ENCODE peak calls at places on chromosome 20, in ten cellular contexts. One of them, this sample, is unnamed.

GRCh38 chr20:14235355-14235754 is 102.1 kb downstream of the FLRT3 start:
- DNase-seq in PC-3: peak
- DNase-seq in aorta: no peak
- DNase-seq in GM23248: peak
- DNase-seq in heart left ventricle: no peak
- DNase-seq in spleen: no peak
- DNase-seq in CD8-positive, alpha-beta T cell: no peak
- DNase-seq in CD4-positive, alpha-beta memory T cell: no peak
- DNase-seq in upper lobe of right lung: no peak
- DNase-seq in CD8-positive, alpha-beta memory T cell: no peak
- DNase-seq in this sample: no peak

GRCh38 chr20:51387125-51387865 is 155.2 kb downstream of the NFATC2 start:
- DNase-seq in PC-3: no peak
- DNase-seq in aorta: no peak
- DNase-seq in GM23248: no peak
- DNase-seq in heart left ventricle: no peak
- DNase-seq in spleen: peak
- DNase-seq in CD8-positive, alpha-beta T cell: no peak
- DNase-seq in CD4-positive, alpha-beta memory T cell: no peak
- DNase-seq in upper lobe of right lung: no peak
- DNase-seq in CD8-positive, alpha-beta memory T cell: no peak
- DNase-seq in this sample: no peak

GRCh38 chr20:48797850-48798747 is 29.7 kb downstream of the PREX1 start:
- DNase-seq in PC-3: no peak
- DNase-seq in aorta: peak
- DNase-seq in GM23248: no peak
- DNase-seq in heart left ventricle: no peak
- DNase-seq in spleen: peak
- DNase-seq in CD8-positive, alpha-beta T cell: no peak
- DNase-seq in CD4-positive, alpha-beta memory T cell: no peak
- DNase-seq in upper lobe of right lung: peak
- DNase-seq in CD8-positive, alpha-beta memory T cell: no peak
- DNase-seq in this sample: no peak

GRCh38 chr20:63258826-63259225 is 4.6 kb upstream of the NKAIN4 start:
- DNase-seq in PC-3: no peak
- DNase-seq in aorta: no peak
- DNase-seq in GM23248: no peak
- DNase-seq in heart left ventricle: no peak
- DNase-seq in spleen: no peak
- DNase-seq in CD8-positive, alpha-beta T cell: no peak
- DNase-seq in CD4-positive, alpha-beta memory T cell: no peak
- DNase-seq in upper lobe of right lung: no peak
- DNase-seq in CD8-positive, alpha-beta memory T cell: no peak
- DNase-seq in this sample: no peak

GRCh38 chr20:44302026-44302669 is 8.9 kb downstream of the FITM2 start:
- DNase-seq in PC-3: no peak
- DNase-seq in aorta: no peak
- DNase-seq in GM23248: no peak
- DNase-seq in heart left ventricle: no peak
- DNase-seq in spleen: no peak
- DNase-seq in CD8-positive, alpha-beta T cell: no peak
- DNase-seq in CD4-positive, alpha-beta memory T cell: no peak
- DNase-seq in upper lobe of right lung: peak
- DNase-seq in CD8-positive, alpha-beta memory T cell: no peak
- DNase-seq in this sample: no peak

GRCh38 chr20:31710423-31711250 is 12.0 kb downstream of the BCL2L1 start:
- DNase-seq in PC-3: peak
- DNase-seq in aorta: peak
- DNase-seq in GM23248: no peak
- DNase-seq in heart left ventricle: peak
- DNase-seq in spleen: no peak
- DNase-seq in CD8-positive, alpha-beta T cell: no peak
- DNase-seq in CD4-positive, alpha-beta memory T cell: no peak
- DNase-seq in upper lobe of right lung: peak
- DNase-seq in CD8-positive, alpha-beta memory T cell: no peak
- DNase-seq in this sample: no peak

GRCh38 chr20:61958773-61959172 is 106.9 kb downstream of the TAF4 start:
- DNase-seq in PC-3: no peak
- DNase-seq in aorta: peak
- DNase-seq in GM23248: no peak
- DNase-seq in heart left ventricle: no peak
- DNase-seq in spleen: no peak
- DNase-seq in CD8-positive, alpha-beta T cell: no peak
- DNase-seq in CD4-positive, alpha-beta memory T cell: no peak
- DNase-seq in upper lobe of right lung: peak
- DNase-seq in CD8-positive, alpha-beta memory T cell: no peak
- DNase-seq in this sample: no peak

GRCh38 chr20:59561228-59561605 is 43.1 kb upstream of the PHACTR3 start:
- DNase-seq in PC-3: no peak
- DNase-seq in aorta: no peak
- DNase-seq in GM23248: no peak
- DNase-seq in heart left ventricle: no peak
- DNase-seq in spleen: no peak
- DNase-seq in CD8-positive, alpha-beta T cell: no peak
- DNase-seq in CD4-positive, alpha-beta memory T cell: no peak
- DNase-seq in upper lobe of right lung: no peak
- DNase-seq in CD8-positive, alpha-beta memory T cell: no peak
- DNase-seq in this sample: no peak

GRCh38 chr20:22842793-22843192 is 192.3 kb upstream of the SSTR4 start:
- DNase-seq in PC-3: no peak
- DNase-seq in aorta: no peak
- DNase-seq in GM23248: no peak
- DNase-seq in heart left ventricle: no peak
- DNase-seq in spleen: no peak
- DNase-seq in CD8-positive, alpha-beta T cell: no peak
- DNase-seq in CD4-positive, alpha-beta memory T cell: no peak
- DNase-seq in upper lobe of right lung: no peak
- DNase-seq in CD8-positive, alpha-beta memory T cell: no peak
- DNase-seq in this sample: no peak

GRCh38 chr20:7772376-7772775 is 167.9 kb downstream of the HAO1 start:
- DNase-seq in PC-3: no peak
- DNase-seq in aorta: no peak
- DNase-seq in GM23248: peak
- DNase-seq in heart left ventricle: no peak
- DNase-seq in spleen: no peak
- DNase-seq in CD8-positive, alpha-beta T cell: no peak
- DNase-seq in CD4-positive, alpha-beta memory T cell: no peak
- DNase-seq in upper lobe of right lung: no peak
- DNase-seq in CD8-positive, alpha-beta memory T cell: no peak
- DNase-seq in this sample: no peak

GRCh38 chr20:61135966-61136365 is 116.1 kb upstream of the CDH4 start:
- DNase-seq in PC-3: no peak
- DNase-seq in aorta: no peak
- DNase-seq in GM23248: no peak
- DNase-seq in heart left ventricle: no peak
- DNase-seq in spleen: no peak
- DNase-seq in CD8-positive, alpha-beta T cell: no peak
- DNase-seq in CD4-positive, alpha-beta memory T cell: no peak
- DNase-seq in upper lobe of right lung: no peak
- DNase-seq in CD8-positive, alpha-beta memory T cell: no peak
- DNase-seq in this sample: no peak

GRCh38 chr20:15763344-15763743 is 809.9 kb downstream of the KIF16B start:
- DNase-seq in PC-3: peak
- DNase-seq in aorta: no peak
- DNase-seq in GM23248: peak
- DNase-seq in heart left ventricle: no peak
- DNase-seq in spleen: no peak
- DNase-seq in CD8-positive, alpha-beta T cell: no peak
- DNase-seq in CD4-positive, alpha-beta memory T cell: no peak
- DNase-seq in upper lobe of right lung: no peak
- DNase-seq in CD8-positive, alpha-beta memory T cell: no peak
- DNase-seq in this sample: no peak

GRCh38 chr20:40283689-40284088 is 405.3 kb downstream of the MAFB start:
- DNase-seq in PC-3: no peak
- DNase-seq in aorta: no peak
- DNase-seq in GM23248: no peak
- DNase-seq in heart left ventricle: no peak
- DNase-seq in spleen: no peak
- DNase-seq in CD8-positive, alpha-beta T cell: no peak
- DNase-seq in CD4-positive, alpha-beta memory T cell: no peak
- DNase-seq in upper lobe of right lung: no peak
- DNase-seq in CD8-positive, alpha-beta memory T cell: no peak
- DNase-seq in this sample: no peak

GRCh38 chr20:38854654-38855066 is 49.2 kb downstream of the PPP1R16B start:
- DNase-seq in PC-3: no peak
- DNase-seq in aorta: no peak
- DNase-seq in GM23248: no peak
- DNase-seq in heart left ventricle: no peak
- DNase-seq in spleen: no peak
- DNase-seq in CD8-positive, alpha-beta T cell: no peak
- DNase-seq in CD4-positive, alpha-beta memory T cell: no peak
- DNase-seq in upper lobe of right lung: no peak
- DNase-seq in CD8-positive, alpha-beta memory T cell: no peak
- DNase-seq in this sample: no peak
- H3K27ac ChIP-seq in PC-3: no peak
- H3K27ac ChIP-seq in aorta: no peak
- H3K27ac ChIP-seq in GM23248: no peak
- H3K27ac ChIP-seq in heart left ventricle: no peak
- H3K27ac ChIP-seq in spleen: no peak
- H3K27ac ChIP-seq in CD8-positive, alpha-beta T cell: no peak
- H3K27ac ChIP-seq in CD4-positive, alpha-beta memory T cell: no peak
- H3K27ac ChIP-seq in upper lobe of right lung: no peak
- H3K27ac ChIP-seq in CD8-positive, alpha-beta memory T cell: no peak
- H3K27ac ChIP-seq in this sample: peak

GRCh38 chr20:3173582-3174441 is 463 bp upstream of the LZTS3 start:
- DNase-seq in PC-3: peak
- DNase-seq in aorta: peak
- DNase-seq in GM23248: peak
- DNase-seq in heart left ventricle: peak
- DNase-seq in spleen: peak
- DNase-seq in CD8-positive, alpha-beta T cell: peak
- DNase-seq in CD4-positive, alpha-beta memory T cell: peak
- DNase-seq in upper lobe of right lung: peak
- DNase-seq in CD8-positive, alpha-beta memory T cell: peak
- DNase-seq in this sample: peak

GRCh38 chr20:3177746-3178477 is 4.6 kb upstream of the LZTS3 start:
- DNase-seq in PC-3: no peak
- DNase-seq in aorta: peak
- DNase-seq in GM23248: no peak
- DNase-seq in heart left ventricle: no peak
- DNase-seq in spleen: peak
- DNase-seq in CD8-positive, alpha-beta T cell: no peak
- DNase-seq in CD4-positive, alpha-beta memory T cell: no peak
- DNase-seq in upper lobe of right lung: peak
- DNase-seq in CD8-positive, alpha-beta memory T cell: no peak
- DNase-seq in this sample: no peak

GRCh38 chr20:3174442-3175263 is 1.3 kb upstream of the LZTS3 start:
- DNase-seq in PC-3: peak
- DNase-seq in aorta: no peak
- DNase-seq in GM23248: peak
- DNase-seq in heart left ventricle: no peak
- DNase-seq in spleen: no peak
- DNase-seq in CD8-positive, alpha-beta T cell: no peak
- DNase-seq in CD4-positive, alpha-beta memory T cell: no peak
- DNase-seq in upper lobe of right lung: no peak
- DNase-seq in CD8-positive, alpha-beta memory T cell: no peak
- DNase-seq in this sample: no peak

GRCh38 chr20:3172933-3173581 is at the start of gene LZTS3:
- DNase-seq in PC-3: peak
- DNase-seq in aorta: peak
- DNase-seq in GM23248: peak
- DNase-seq in heart left ventricle: peak
- DNase-seq in spleen: peak
- DNase-seq in CD8-positive, alpha-beta T cell: peak
- DNase-seq in CD4-positive, alpha-beta memory T cell: peak
- DNase-seq in upper lobe of right lung: peak
- DNase-seq in CD8-positive, alpha-beta memory T cell: peak
- DNase-seq in this sample: peak

GRCh38 chr20:3175270-3175669 is 1.9 kb upstream of the LZTS3 start:
- DNase-seq in PC-3: no peak
- DNase-seq in aorta: no peak
- DNase-seq in GM23248: no peak
- DNase-seq in heart left ventricle: no peak
- DNase-seq in spleen: no peak
- DNase-seq in CD8-positive, alpha-beta T cell: no peak
- DNase-seq in CD4-positive, alpha-beta memory T cell: no peak
- DNase-seq in upper lobe of right lung: no peak
- DNase-seq in CD8-positive, alpha-beta memory T cell: no peak
- DNase-seq in this sample: no peak
- H3K27ac ChIP-seq in PC-3: no peak
- H3K27ac ChIP-seq in aorta: no peak
- H3K27ac ChIP-seq in GM23248: peak
- H3K27ac ChIP-seq in heart left ventricle: no peak
- H3K27ac ChIP-seq in spleen: no peak
- H3K27ac ChIP-seq in CD8-positive, alpha-beta T cell: no peak
- H3K27ac ChIP-seq in CD4-positive, alpha-beta memory T cell: no peak
- H3K27ac ChIP-seq in upper lobe of right lung: no peak
- H3K27ac ChIP-seq in CD8-positive, alpha-beta memory T cell: no peak
- H3K27ac ChIP-seq in this sample: peak

DNA sequence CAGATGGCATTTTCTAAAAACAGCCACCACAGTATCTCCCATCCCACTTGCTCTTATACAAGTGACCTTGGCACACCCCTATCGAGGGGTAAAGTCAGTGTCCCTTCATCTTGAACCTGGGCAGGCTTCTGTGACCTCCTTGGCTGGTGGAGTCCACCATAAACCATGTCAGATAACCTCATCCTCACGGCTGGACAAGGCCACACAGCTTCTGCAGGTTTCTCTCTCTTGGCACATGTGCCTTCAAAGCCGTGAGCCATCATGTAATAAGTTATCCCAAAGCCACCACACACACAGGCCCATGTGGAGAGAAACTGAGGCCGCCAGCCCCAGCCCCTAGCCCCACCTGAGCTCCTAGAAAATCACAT is 105.4 kb downstream of the SNX5 start:
- DNase-seq in PC-3: no peak
- DNase-seq in aorta: no peak
- DNase-seq in GM23248: no peak
- DNase-seq in heart left ventricle: no peak
- DNase-seq in spleen: no peak
- DNase-seq in CD8-positive, alpha-beta T cell: no peak
- DNase-seq in CD4-positive, alpha-beta memory T cell: no peak
- DNase-seq in upper lobe of right lung: no peak
- DNase-seq in CD8-positive, alpha-beta memory T cell: no peak
- DNase-seq in this sample: no peak
- H3K27ac ChIP-seq in PC-3: no peak
- H3K27ac ChIP-seq in aorta: no peak
- H3K27ac ChIP-seq in GM23248: no peak
- H3K27ac ChIP-seq in heart left ventricle: no peak
- H3K27ac ChIP-seq in spleen: no peak
- H3K27ac ChIP-seq in CD8-positive, alpha-beta T cell: no peak
- H3K27ac ChIP-seq in CD4-positive, alpha-beta memory T cell: no peak
- H3K27ac ChIP-seq in upper lobe of right lung: no peak
- H3K27ac ChIP-seq in CD8-positive, alpha-beta memory T cell: no peak
- H3K27ac ChIP-seq in this sample: no peak

GRCh38 chr20:37407117-37407566 is 61.2 kb downstream of the SRC start:
- DNase-seq in PC-3: peak
- DNase-seq in aorta: no peak
- DNase-seq in GM23248: peak
- DNase-seq in heart left ventricle: no peak
- DNase-seq in spleen: no peak
- DNase-seq in CD8-positive, alpha-beta T cell: no peak
- DNase-seq in CD4-positive, alpha-beta memory T cell: no peak
- DNase-seq in upper lobe of right lung: no peak
- DNase-seq in CD8-positive, alpha-beta memory T cell: no peak
- DNase-seq in this sample: no peak
- H3K27ac ChIP-seq in PC-3: no peak
- H3K27ac ChIP-seq in aorta: no peak
- H3K27ac ChIP-seq in GM23248: no peak
- H3K27ac ChIP-seq in heart left ventricle: no peak
- H3K27ac ChIP-seq in spleen: no peak
- H3K27ac ChIP-seq in CD8-positive, alpha-beta T cell: no peak
- H3K27ac ChIP-seq in CD4-positive, alpha-beta memory T cell: no peak
- H3K27ac ChIP-seq in upper lobe of right lung: no peak
- H3K27ac ChIP-seq in CD8-positive, alpha-beta memory T cell: no peak
- H3K27ac ChIP-seq in this sample: peak

GRCh38 chr20:41398408-41398807 is 31.8 kb upstream of the EMILIN3 start:
- DNase-seq in PC-3: no peak
- DNase-seq in aorta: no peak
- DNase-seq in GM23248: no peak
- DNase-seq in heart left ventricle: no peak
- DNase-seq in spleen: no peak
- DNase-seq in CD8-positive, alpha-beta T cell: no peak
- DNase-seq in CD4-positive, alpha-beta memory T cell: no peak
- DNase-seq in upper lobe of right lung: no peak
- DNase-seq in CD8-positive, alpha-beta memory T cell: no peak
- DNase-seq in this sample: no peak
- H3K27ac ChIP-seq in PC-3: no peak
- H3K27ac ChIP-seq in aorta: no peak
- H3K27ac ChIP-seq in GM23248: no peak
- H3K27ac ChIP-seq in heart left ventricle: no peak
- H3K27ac ChIP-seq in spleen: no peak
- H3K27ac ChIP-seq in CD8-positive, alpha-beta T cell: no peak
- H3K27ac ChIP-seq in CD4-positive, alpha-beta memory T cell: no peak
- H3K27ac ChIP-seq in upper lobe of right lung: no peak
- H3K27ac ChIP-seq in CD8-positive, alpha-beta memory T cell: no peak
- H3K27ac ChIP-seq in this sample: no peak